ENCODE peak calls at places on chromosomes 16 and 17, in six cellular contexts. Q is K562, T is mammary epithelial cell, B is hepatocyte, A is fibroblast of lung, H is keratinocyte. G is an unnamed sample.

GRCh38 chr16:21300309-21301167 is 22.4 kb upstream of the CRYM start:
- DNase-seq in Q (peak; percentile 92), T (peak; percentile 100), B (peak; percentile 98), A (peak; percentile 100), H (peak; percentile 100), G (peak; percentile 97)

GRCh38 chr16:81523387-81524115 is 78.9 kb downstream of the CMIP start:
- DNase-seq in Q (no peak), T (peak; percentile 95), B (no peak), A (peak; percentile 74), H (peak; percentile 93), G (peak; percentile 90)

GRCh38 chr16:3457434-3458252 is 14.2 kb downstream of the NAA60 start:
- DNase-seq in Q (peak; percentile 99), T (peak; percentile 89), B (peak; percentile 97), A (peak; percentile 86), H (no peak), G (peak; percentile 100)

GRCh38 chr16:87487361-87487924 is 5.4 kb downstream of the ZCCHC14 start:
- DNase-seq in Q (peak; percentile 44), T (peak; percentile 88), B (peak; percentile 72), A (no peak), H (peak; percentile 65), G (no peak)

GRCh38 chr16:87161822-87162676 is 155.1 kb downstream of the C16orf95 start:
- DNase-seq in Q (peak; percentile 18), T (peak; percentile 16), B (no peak), A (no peak), H (no peak), G (peak; percentile 46)

GRCh38 chr16:88936913-88937666 is 39.9 kb downstream of the CBFA2T3 start:
- DNase-seq in Q (no peak), T (no peak), B (no peak), A (no peak), H (no peak), G (no peak)

GRCh38 chr17:39939588-39940419 is 12.3 kb downstream of the LRRC3C start:
- DNase-seq in Q (peak; percentile 47), T (peak; percentile 76), B (peak; percentile 68), A (peak; percentile 73), H (no peak), G (peak; percentile 98)

GRCh38 chr16:23013484-23013883 is 135.8 kb downstream of the USP31 start:
- DNase-seq in Q (no peak), T (no peak), B (peak; percentile 7), A (no peak), H (no peak), G (no peak)

GRCh38 chr17:73304971-73305786 is 6.6 kb downstream of the CDC42EP4 start:
- DNase-seq in Q (peak; percentile 65), T (peak; percentile 69), B (peak; percentile 85), A (peak; percentile 83), H (no peak), G (peak; percentile 93)

GRCh38 chr17:48597775-48598631 is 4.4 kb upstream of the HOXB5 start:
- DNase-seq in Q (no peak), T (peak; percentile 47), B (peak; percentile 41), A (peak; percentile 96), H (no peak), G (no peak)

GRCh38 chr17:81037783-81038733 is 3.1 kb downstream of the BAIAP2 start:
- DNase-seq in Q (no peak), T (no peak), B (no peak), A (no peak), H (no peak), G (peak; percentile 76)

GRCh38 chr17:73612074-73612473 is 32.2 kb downstream of the SDK2 start:
- DNase-seq in Q (no peak), T (no peak), B (no peak), A (no peak), H (no peak), G (peak; percentile 31)

GRCh38 chr17:42065201-42065600 is 14.8 kb upstream of the C17orf113 start:
- DNase-seq in Q (no peak), T (no peak), B (no peak), A (no peak), H (no peak), G (no peak)

DNA sequence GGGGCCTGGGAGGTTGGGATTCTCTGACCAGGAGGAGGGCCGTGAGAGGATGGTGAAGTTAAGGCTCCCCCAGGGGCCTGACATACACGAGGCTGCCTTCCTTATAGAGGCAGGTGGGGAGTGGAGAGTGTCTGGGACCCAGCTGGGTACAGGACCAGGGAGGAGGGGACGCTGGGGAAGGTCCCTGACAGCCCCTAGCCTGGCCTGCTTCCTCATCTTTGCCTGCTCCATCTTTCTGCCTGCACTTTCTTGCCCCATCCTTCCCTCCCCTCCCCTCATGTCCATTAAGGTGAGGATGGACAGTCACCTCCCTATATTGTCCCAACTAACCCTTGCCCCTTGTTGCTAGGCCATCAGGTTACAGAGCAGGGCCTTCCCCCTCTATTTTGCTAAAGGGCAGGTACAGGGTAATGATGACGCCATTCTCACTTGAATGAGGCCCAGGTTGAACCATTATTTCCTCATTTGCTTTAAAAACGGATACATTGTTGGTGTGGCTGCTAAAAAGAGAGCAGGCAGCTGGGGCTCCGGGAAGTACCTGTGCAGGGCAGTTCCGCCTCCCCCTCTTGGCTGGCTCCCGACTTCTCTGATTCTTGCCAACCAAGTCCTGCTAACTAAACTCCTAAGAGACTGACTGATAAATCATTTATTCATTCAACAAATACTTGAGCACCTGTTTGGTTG is 1.3 kb downstream of the C17orf99 start:
- DNase-seq in Q (no peak), T (no peak), B (no peak), A (no peak), H (no peak), G (peak; percentile 54)
- H3K4me2 ChIP-seq in Q (peak overlapping the region; percentile 89), T (no peak overlapping the region), B (no peak overlapping the region), A (no peak overlapping the region), H (no peak overlapping the region), G (no peak overlapping the region)

DNA sequence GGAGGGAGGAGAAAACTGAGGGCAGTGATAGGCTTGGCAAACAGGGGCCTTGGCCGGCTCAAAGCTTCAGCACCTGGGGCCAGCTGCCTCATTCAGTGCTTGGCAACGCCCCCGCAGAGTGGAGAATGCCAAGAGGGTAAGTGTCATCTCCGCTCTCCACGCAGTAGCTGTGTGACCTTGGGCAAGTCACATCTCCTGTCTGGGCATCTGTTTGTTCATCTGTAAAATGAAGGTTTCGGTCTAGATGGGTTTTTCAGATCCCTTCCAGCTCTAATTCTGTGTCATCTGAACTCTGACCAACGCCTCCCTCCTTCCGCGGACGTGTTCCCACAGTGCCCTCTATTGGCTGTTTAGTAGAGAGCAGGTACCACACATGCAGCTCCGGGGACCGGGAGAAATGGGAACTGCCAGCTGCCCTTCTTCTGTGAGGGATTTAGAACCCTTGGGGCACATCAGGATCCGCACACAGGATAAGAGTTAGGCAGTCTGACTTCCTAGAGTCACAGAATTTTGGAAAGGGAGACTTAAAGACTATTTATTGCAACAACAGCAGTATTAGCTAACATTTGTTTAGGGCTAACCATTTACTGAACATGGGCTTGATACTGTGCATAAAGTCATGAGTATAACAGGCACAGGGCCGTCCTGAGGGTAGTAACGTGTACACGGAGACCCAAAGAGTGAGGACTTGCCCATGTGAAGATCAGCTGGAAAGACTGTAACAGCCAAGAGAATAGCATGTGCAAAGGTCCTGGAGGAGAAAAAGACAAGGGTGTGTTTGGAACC is 26.8 kb downstream of the GP2 start:
- DNase-seq in Q (peak; percentile 68), T (peak; percentile 42), B (peak; percentile 76), A (peak; percentile 41), H (peak; percentile 1), G (peak; percentile 81)
- H2AFZ ChIP-seq in Q (no peak overlapping the region), T (no peak overlapping the region), B (no peak overlapping the region), A (no peak overlapping the region), H (no peak overlapping the region), G (no peak overlapping the region)

DNA sequence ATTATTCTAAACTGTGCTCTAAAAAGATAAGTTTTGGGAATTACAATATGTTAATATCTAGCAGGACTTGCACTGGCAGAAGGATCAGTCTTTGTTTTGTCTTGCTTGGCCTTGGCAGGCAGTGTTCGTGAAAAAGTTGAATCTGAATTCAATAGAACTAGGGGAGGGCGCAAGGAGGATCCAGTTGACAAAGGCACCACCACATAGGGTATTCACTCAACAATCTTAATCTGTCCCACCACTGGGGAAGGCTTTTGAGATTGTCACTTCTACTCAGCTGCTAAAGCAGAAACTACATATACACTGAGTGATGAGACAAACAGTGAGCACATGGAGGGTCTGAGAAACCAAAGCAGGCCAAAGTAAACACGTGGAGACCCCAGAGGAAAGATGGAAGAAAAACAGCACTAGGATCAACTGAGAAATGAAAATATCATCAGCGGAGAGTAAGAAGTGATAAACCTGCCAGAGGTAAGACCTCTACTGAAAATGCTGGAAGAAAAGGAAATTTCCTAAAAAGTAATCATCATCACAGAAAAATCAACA is 2.4 kb downstream of the AMFR start:
- DNase-seq in Q (no peak), T (no peak), B (no peak), A (no peak), H (no peak), G (no peak)
- H3K4me3 ChIP-seq in Q (peak overlapping the region; percentile 90), T (peak overlapping the region; percentile 80), B (no peak overlapping the region), A (no peak overlapping the region), H (peak overlapping the region; percentile 39), G (no peak overlapping the region)

GRCh38 chr16:31148281-31148728 is 1.6 kb downstream of the PRSS36 start:
- DNase-seq in Q (peak; percentile 93), T (no peak), B (peak; percentile 77), A (no peak), H (no peak), G (peak; percentile 76)
- H3K4me2 ChIP-seq in Q (peak overlapping the region; percentile 67), T (peak overlapping the region; percentile 77), B (peak overlapping the region; percentile 75), A (no peak overlapping the region), H (peak overlapping the region; percentile 61), G (no peak overlapping the region)

DNA sequence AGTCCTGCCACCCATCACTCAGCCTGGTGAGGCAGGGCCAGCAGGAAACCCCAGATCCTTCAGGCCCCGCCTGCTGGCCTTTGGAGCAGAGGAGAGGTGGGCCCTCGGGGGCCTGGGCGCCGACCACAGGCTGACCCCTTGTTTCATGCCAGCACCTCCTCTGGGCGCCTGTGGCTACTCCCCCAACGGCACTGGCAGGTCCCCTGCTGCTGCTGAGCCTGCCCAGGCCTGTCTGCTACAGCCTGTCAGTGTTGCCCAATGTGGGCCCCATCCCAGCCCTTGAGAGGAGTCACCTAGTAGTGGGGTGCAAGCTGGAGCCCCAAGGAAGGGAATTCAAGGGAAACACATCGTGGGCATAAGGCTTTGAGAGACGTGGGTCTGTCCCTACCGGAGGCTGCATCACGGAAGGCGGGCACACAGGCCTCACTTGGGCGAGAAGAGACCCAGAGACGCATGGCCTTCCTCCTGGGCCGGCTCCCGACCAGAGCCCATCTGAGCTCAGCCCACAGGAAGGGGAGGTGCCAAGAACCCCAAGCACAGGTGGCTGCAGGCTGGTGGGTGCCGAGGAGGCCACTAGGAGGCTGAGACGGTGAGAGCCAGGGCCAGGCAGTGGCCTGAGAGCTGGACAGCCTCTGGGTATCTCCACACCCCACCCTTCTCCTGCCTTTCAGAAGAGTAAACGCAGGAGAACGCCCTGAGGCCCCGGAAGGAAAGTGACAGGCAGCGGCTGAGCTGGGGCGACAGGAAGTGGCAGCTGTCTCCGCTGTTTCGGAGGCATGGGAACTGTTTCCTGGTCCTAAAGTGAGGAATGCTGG is 8.1 kb upstream of the FASN start:
- DNase-seq in Q (peak; percentile 59), T (peak; percentile 81), B (peak; percentile 83), A (peak; percentile 48), H (no peak), G (peak; percentile 91)
- H2AFZ ChIP-seq in Q (no peak overlapping the region), T (peak overlapping the region; percentile 75), B (peak overlapping the region; percentile 62), A (peak overlapping the region; percentile 49), H (peak overlapping the region; percentile 45), G (peak overlapping the region; percentile 29)

G was measured in osteoblast.